ENCODE peak calls at places on chromosomes 11 and 22, in five cellular contexts. C is K562, B is HCT116, H is GM12878, I is H1. J is an unnamed sample.

GRCh38 chr11:99584822-99585221 is 564.1 kb downstream of the CNTN5 start:
- DNase-seq in C (no peak), B (no peak), H (no peak), I (no peak), J (no peak)

GRCh38 chr11:8036986-8037385 is 44.0 kb upstream of the TUB start:
- DNase-seq in C (no peak), H (no peak), I (no peak), B (no peak), J (no peak)

GRCh38 chr11:108221981-108222685 is at the start of gene NPAT:
- DNase-seq in H (no peak), B (no peak), C (no peak), I (no peak), J (no peak)

GRCh38 chr11:102666331-102666957 is 39.1 kb downstream of the MMP27 start:
- DNase-seq in I (no peak), H (no peak), C (peak; percentile 48), B (peak; percentile 37), J (peak; percentile 46)

GRCh38 chr11:13859986-13860385 is 102.5 kb upstream of the SPON1 start:
- DNase-seq in I (no peak), B (no peak), H (no peak), C (no peak), J (no peak)

GRCh38 chr11:63919267-63920125 is 2.5 kb upstream of the RCOR2 start:
- DNase-seq in B (no peak), C (peak; percentile 61), I (peak; percentile 96), H (no peak), J (peak; percentile 76)

GRCh38 chr11:58524232-58525036 is 16.5 kb upstream of the OR5B21 start:
- DNase-seq in B (peak; percentile 71), H (peak; percentile 39), C (peak; percentile 84), I (no peak), J (peak; percentile 68)

GRCh38 chr11:79902493-79902892 is 461.7 kb upstream of the TENM4 start:
- DNase-seq in B (no peak), I (no peak), H (no peak), C (no peak), J (no peak)

GRCh38 chr11:74989269-74989655 is 529 bp downstream of the NEU3 start:
- DNase-seq in B (no peak), I (no peak), C (peak; percentile 31), H (no peak), J (no peak)

GRCh38 chr11:62694455-62695167 is 5.3 kb upstream of the LRRN4CL start:
- DNase-seq in C (peak; percentile 90), B (peak; percentile 72), H (no peak), I (no peak), J (peak; percentile 70)

DNA sequence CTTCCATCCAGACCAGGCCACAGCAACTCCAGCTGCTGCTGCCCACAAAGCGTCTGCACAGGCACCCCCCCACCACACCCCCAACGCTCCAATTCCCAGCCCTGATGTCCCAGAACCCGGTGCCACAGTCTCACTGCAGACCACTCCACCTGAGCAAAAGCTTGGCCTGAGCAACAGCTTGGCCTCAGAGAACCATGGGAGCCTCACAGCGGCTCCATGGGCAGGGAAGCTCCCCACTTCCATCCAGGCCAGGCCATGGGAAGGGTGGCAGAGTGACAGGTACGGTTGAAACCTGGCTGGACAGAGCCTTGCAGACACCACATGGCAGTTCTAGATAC is 13.2 kb downstream of the PLXNB2 start:
- DNase-seq in C (no peak), I (no peak), B (no peak), H (no peak), J (no peak)
- TF ChIP-seq JUND in C (no peak), I (no peak), B (no peak), H (no peak), J (no peak)

GRCh38 chr11:67266424-67267187 is at the start of gene GRK2:
- DNase-seq in C (peak; percentile 61), H (no peak), B (no peak), I (no peak), J (no peak)
- TF ChIP-seq POLR2A in C (no peak), H (peak; percentile 52), B (no peak), I (no peak), J (no peak)

GRCh38 chr11:24496371-24496727 is 504 bp upstream of the LUZP2 start:
- DNase-seq in C (no peak), I (no peak), B (no peak), H (no peak), J (no peak)
- TF ChIP-seq JUND in C (no peak), I (no peak), B (no peak), H (no peak), J (no peak)

GRCh38 chr11:121066623-121067022 is 34.4 kb upstream of the TECTA start:
- DNase-seq in H (no peak), B (no peak), I (no peak), C (no peak), J (no peak)

GRCh38 chr11:121067912-121068652 is 33.0 kb upstream of the TECTA start:
- DNase-seq in C (no peak), I (no peak), H (no peak), B (no peak), J (no peak)

GRCh38 chr11:121068787-121069186 is 32.3 kb upstream of the TECTA start:
- DNase-seq in C (no peak), B (no peak), I (no peak), H (no peak), J (no peak)

GRCh38 chr11:121067026-121067425 is 34.0 kb upstream of the TECTA start:
- DNase-seq in I (no peak), B (no peak), C (no peak), H (no peak), J (no peak)

GRCh38 chr11:121067453-121067852 is 33.6 kb upstream of the TECTA start:
- DNase-seq in B (no peak), H (no peak), I (no peak), C (no peak), J (peak; percentile 97)
- TF ChIP-seq POLR2A in B (no peak), H (no peak), I (no peak), C (no peak), J (peak; percentile 43)

DNA sequence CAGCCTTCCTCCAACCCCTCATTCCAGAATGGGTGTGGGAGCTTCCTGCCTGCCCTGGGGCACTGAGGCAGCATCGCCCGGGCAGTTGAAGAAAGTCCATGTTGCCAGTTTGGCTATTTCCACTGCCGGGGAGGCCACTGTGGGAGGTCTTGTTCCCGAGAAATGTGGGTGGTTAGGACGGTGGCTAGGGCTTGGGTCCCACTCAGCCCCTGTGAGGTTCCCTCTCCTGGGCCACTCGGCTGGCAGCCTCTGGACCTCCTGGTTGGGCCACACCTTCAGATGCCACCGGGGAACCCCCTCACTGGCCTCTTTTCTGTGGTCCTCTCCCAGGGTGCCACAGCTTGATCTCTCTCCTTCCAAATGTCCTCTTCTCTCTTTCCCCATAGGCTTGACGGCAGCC is 5.1 kb upstream of the PPP6R3 start:
- DNase-seq in H (no peak), I (no peak), C (no peak), B (no peak), J (no peak)
- TF ChIP-seq JUND in H (no peak), I (no peak), C (no peak), B (no peak), J (no peak)

DNA sequence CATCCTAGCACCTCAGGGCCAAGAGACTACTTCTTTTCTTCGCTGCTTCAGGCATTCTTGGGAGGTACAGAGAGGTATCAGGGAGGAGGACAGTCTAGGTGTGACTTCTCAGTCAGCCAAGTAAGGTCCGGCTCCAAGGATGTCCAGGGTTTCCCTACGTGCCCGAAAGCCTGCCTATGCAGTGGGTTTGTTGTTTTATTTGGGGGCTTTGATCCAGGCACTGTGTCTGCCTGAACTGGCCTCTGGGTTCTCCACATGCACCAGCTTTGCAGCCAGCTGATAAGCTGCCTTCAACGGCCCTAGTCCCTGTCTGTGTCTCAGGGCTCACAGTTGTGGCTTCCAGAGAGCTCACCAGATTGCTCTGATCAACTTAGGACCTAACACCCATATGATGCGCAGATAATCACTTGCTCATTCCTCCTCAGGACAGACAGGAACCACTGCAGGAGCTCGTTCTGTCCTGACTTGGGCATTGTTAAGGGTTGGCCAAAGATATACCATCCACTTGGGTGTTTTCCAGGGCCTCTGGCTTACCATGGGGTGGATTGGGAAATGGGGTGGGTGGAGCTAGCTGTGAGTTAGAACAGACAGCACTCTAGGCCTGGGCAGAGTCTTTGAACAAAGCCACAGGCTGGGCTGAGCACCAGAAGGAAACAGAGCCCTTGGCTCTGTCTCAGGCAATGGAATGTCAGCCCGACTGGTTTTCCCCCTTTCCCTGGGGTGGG is 45.5 kb upstream of the CRYBB3 start:
- DNase-seq in C (no peak), I (no peak), B (no peak), H (no peak), J (peak; percentile 36)
- TF ChIP-seq POLR2A in C (no peak), I (no peak), B (no peak), H (no peak), J (no peak)

DNA sequence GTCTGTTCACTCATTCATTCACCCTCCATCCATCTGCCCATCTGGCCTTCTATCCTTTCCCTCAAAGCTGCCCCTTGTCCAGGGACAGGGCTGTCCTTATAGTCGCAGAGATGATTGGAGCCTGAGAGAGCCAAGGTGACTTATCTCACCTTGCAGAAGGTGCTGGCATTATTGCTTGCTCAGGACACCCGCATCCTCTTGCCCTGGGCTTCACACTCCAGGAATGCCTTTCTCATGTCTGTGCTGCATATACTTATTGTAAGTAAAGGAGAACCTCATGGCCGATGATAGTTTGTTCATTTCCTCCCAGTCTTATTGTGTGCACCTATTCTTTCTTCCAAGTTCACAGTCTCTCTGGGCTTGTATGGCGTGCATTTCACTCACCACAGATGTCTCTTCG is 49.1 kb upstream of the CCDC188 start:
- DNase-seq in C (no peak), I (no peak), H (no peak), B (no peak), J (no peak)
- TF ChIP-seq JUND in C (no peak), I (no peak), H (no peak), B (no peak), J (no peak)

DNA sequence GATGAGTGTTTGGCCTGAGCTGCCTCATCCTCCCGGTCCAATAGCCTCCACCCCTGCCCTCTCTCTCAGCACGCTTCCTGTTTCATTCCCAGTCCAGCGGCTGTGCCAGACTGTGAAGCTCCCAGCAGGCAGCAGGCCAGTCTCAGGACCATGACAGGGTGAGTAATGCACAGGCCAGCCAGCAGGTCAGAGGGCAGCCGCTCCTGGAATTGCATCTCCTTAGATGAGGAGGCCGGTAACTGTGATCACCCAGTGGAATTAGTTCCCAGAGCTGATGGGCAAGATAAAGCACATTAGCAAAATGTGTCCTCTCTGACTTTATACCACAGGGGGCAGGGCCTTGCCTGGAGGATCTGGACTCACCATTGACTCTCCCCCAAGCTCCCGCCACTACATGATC is 251.2 kb downstream of the ETS1 start:
- DNase-seq in H (no peak), B (no peak), I (no peak), C (no peak), J (peak; percentile 44)
- TF ChIP-seq POLR2A in H (no peak), B (no peak), I (no peak), C (no peak), J (no peak)

GRCh38 chr11:65421204-65422103 is 1.1 kb upstream of the NEAT1 start:
- DNase-seq in H (no peak), B (peak; percentile 87), C (peak; percentile 91), I (no peak), J (peak; percentile 93)
- TF ChIP-seq JUND in H (no peak), B (no peak), C (no peak), I (no peak), J (peak; percentile 79)

GRCh38 chr22:38694945-38695344 is 5.8 kb downstream of the JOSD1 start:
- DNase-seq in I (no peak), C (no peak), B (no peak), H (no peak), J (no peak)
- TF ChIP-seq POLR2A in I (no peak), C (no peak), B (no peak), H (no peak), J (no peak)